ENCODE peak calls at places on chromosomes 3 and 15, in eight cellular contexts. D, U, T, N, G, Y, P and C are unnamed samples.

GRCh38 chr3:33786565-33787327 is 11.7 kb upstream of the PDCD6IP start:
- DNase-seq in D (no peak), U (no peak), T (peak), N (no peak), G (no peak), Y (no peak), P (no peak), C (no peak)

GRCh38 chr15:27095809-27096580 is 125.0 kb downstream of the GABRG3 start:
- DNase-seq in D (no peak), U (peak), T (no peak), N (no peak), G (no peak), Y (no peak), P (no peak), C (no peak)

GRCh38 chr15:70214266-70214665 is 116.5 kb upstream of the TLE3 start:
- DNase-seq in D (no peak), U (no peak), T (no peak), N (no peak), G (no peak), Y (no peak), P (no peak), C (no peak)

GRCh38 chr3:46097691-46098241 is 70.5 kb upstream of the XCR1 start:
- DNase-seq in D (peak), U (peak), T (no peak), N (no peak), G (no peak), Y (no peak), P (no peak), C (peak)

GRCh38 chr3:129690406-129690805 is 83.9 kb upstream of the PLXND1 start:
- DNase-seq in D (peak), U (peak), T (peak), N (peak), G (peak), Y (no peak), P (peak), C (peak)

GRCh38 chr15:41557673-41558399 is 1.2 kb upstream of the TYRO3 start:
- DNase-seq in D (peak), U (peak), T (peak), N (peak), G (peak), Y (peak), P (peak), C (peak)

GRCh38 chr3:8739757-8740508 is 6.3 kb downstream of the CAV3 start:
- DNase-seq in D (no peak), U (peak), T (peak), N (peak), G (no peak), Y (no peak), P (no peak), C (peak)

GRCh38 chr3:160005004-160005403 is 16.4 kb downstream of the IL12A start:
- DNase-seq in D (no peak), U (no peak), T (no peak), N (no peak), G (no peak), Y (no peak), P (no peak), C (no peak)

GRCh38 chr3:4749567-4750002 is 229.7 kb upstream of the BHLHE40 start:
- DNase-seq in D (no peak), U (no peak), T (no peak), N (no peak), G (no peak), Y (no peak), P (no peak), C (no peak)

GRCh38 chr3:157530637-157531300 is 27.6 kb upstream of the VEPH1 start:
- DNase-seq in D (no peak), U (peak), T (peak), N (no peak), G (no peak), Y (no peak), P (no peak), C (peak)

GRCh38 chr3:97901327-97902295 is 70.6 kb downstream of the RIOX2 start:
- DNase-seq in D (no peak), U (peak), T (no peak), N (no peak), G (no peak), Y (no peak), P (no peak), C (no peak)

GRCh38 chr15:55222588-55222987 is 25.8 kb upstream of the RSL24D1 start:
- DNase-seq in D (no peak), U (no peak), T (no peak), N (no peak), G (no peak), Y (no peak), P (no peak), C (no peak)

GRCh38 chr3:174439621-174440349 is 419.3 kb upstream of the NAALADL2 start:
- DNase-seq in D (no peak), U (peak), T (peak), N (peak), G (peak), Y (no peak), P (no peak), C (peak)

GRCh38 chr15:77504310-77504709 is 83.6 kb downstream of the HMG20A start:
- DNase-seq in D (no peak), U (no peak), T (no peak), N (no peak), G (peak), Y (no peak), P (no peak), C (no peak)

GRCh38 chr3:131812433-131812832 is 222.4 kb downstream of the CPNE4 start:
- DNase-seq in D (no peak), U (peak), T (no peak), N (no peak), G (no peak), Y (no peak), P (no peak), C (no peak)